ENCODE peak calls at places on chromosomes 4 and X, in eight cellular contexts. Q is body of pancreas, Y is sigmoid colon, I is heart left ventricle, R is esophagus squamous epithelium, D is gastrocnemius medialis, G is testis, J is HCT116. E is an unnamed sample.

GRCh38 chr4:183589710-183590109 is 69.3 kb downstream of the RWDD4 start:
- DNase-seq in Q (no peak), Y (no peak), I (no peak), R (no peak), D (no peak), G (no peak), J (no peak), E (no peak)

GRCh38 chrX:110746014-110746413 is 49.6 kb downstream of the CHRDL1 start:
- DNase-seq in Q (no peak), Y (no peak), I (no peak), R (no peak), D (no peak), G (no peak), J (no peak), E (no peak)

GRCh38 chr4:16844796-16845586 is 53.5 kb downstream of the LDB2 start:
- DNase-seq in Q (no peak), Y (no peak), I (no peak), R (no peak), D (no peak), G (no peak), J (no peak), E (no peak)

GRCh38 chr4:82181789-82182188 is 192.0 kb downstream of the HNRNPD start:
- DNase-seq in Q (no peak), Y (no peak), I (no peak), R (no peak), D (no peak), G (no peak), J (no peak), E (no peak)

GRCh38 chrX:267771-268261 is 13.4 kb upstream of the PLCXD1 start:
- DNase-seq in Q (peak), Y (peak), I (no peak), R (no peak), D (peak), G (peak), J (no peak), E (no peak)

GRCh38 chrX:134374294-134374693 is 85.7 kb upstream of the HPRT1 start:
- DNase-seq in Q (no peak), Y (no peak), I (no peak), R (no peak), D (no peak), G (no peak), J (no peak), E (no peak)

GRCh38 chr4:36255575-36255974 is 11.3 kb upstream of the ARAP2 start:
- DNase-seq in Q (no peak), Y (no peak), I (no peak), R (no peak), D (no peak), G (no peak), J (no peak), E (no peak)

GRCh38 chrX:57674861-57675260 is 5.2 kb downstream of the NLRP2B start:
- DNase-seq in Q (no peak), Y (no peak), I (no peak), R (no peak), D (no peak), G (no peak), J (no peak), E (no peak)

GRCh38 chr4:130422255-130422654 is 1326.3 kb downstream of the C4orf33 start:
- DNase-seq in Q (no peak), Y (no peak), I (no peak), R (no peak), D (no peak), G (no peak), J (no peak), E (no peak)

GRCh38 chrX:30910124-30910860 is 21.2 kb upstream of the TAB3 start:
- DNase-seq in Q (no peak), Y (no peak), I (no peak), R (no peak), D (no peak), G (no peak), J (no peak), E (no peak)

GRCh38 chr4:142354041-142354440 is 492.1 kb downstream of the INPP4B start:
- DNase-seq in Q (no peak), Y (no peak), I (no peak), R (no peak), D (no peak), G (no peak), J (no peak), E (no peak)

GRCh38 chr4:158819942-158820786 is 51.3 kb downstream of the FNIP2 start:
- DNase-seq in Q (no peak), Y (no peak), I (no peak), R (no peak), D (no peak), G (no peak), J (no peak), E (no peak)

GRCh38 chr4:11230888-11231287 is 197.8 kb downstream of the HS3ST1 start:
- DNase-seq in Q (no peak), Y (no peak), I (no peak), R (no peak), D (no peak), G (no peak), J (no peak), E (no peak)

GRCh38 chr4:133550436-133550835 is 401.3 kb downstream of the PCDH10 start:
- DNase-seq in Q (no peak), Y (no peak), I (no peak), R (no peak), D (no peak), G (no peak), J (no peak), E (no peak)

GRCh38 chr4:30718021-30718888 is 1.9 kb upstream of the PCDH7 start:
- DNase-seq in Q (peak), Y (peak), I (peak), R (no peak), D (no peak), G (peak), J (no peak), E (peak)

GRCh38 chr4:57989430-57989829 is 879.2 kb upstream of the IGFBP7 start:
- DNase-seq in Q (no peak), Y (no peak), I (no peak), R (no peak), D (no peak), G (no peak), J (no peak), E (no peak)

GRCh38 chr4:124111922-124112321 is 600.6 kb downstream of the ANKRD50 start:
- DNase-seq in Q (no peak), Y (no peak), I (no peak), R (no peak), D (peak), G (peak), J (peak), E (no peak)

GRCh38 chr4:38080575-38080974 is 120.4 kb downstream of the PTTG2 start:
- DNase-seq in Q (no peak), Y (no peak), I (no peak), R (no peak), D (no peak), G (no peak), J (no peak), E (no peak)

GRCh38 chrX:66262807-66263206 is 98.8 kb downstream of the HEPH start:
- DNase-seq in Q (no peak), Y (no peak), I (no peak), R (no peak), D (no peak), G (no peak), J (no peak), E (no peak)

GRCh38 chrX:150849996-150850720 is 48.3 kb downstream of the CD99L2 start:
- DNase-seq in Q (no peak), Y (no peak), I (no peak), R (no peak), D (no peak), G (peak), J (no peak), E (no peak)

GRCh38 chrX:131271826-131272225 is 17.3 kb downstream of the IGSF1 start:
- DNase-seq in Q (no peak), Y (no peak), I (no peak), R (no peak), D (no peak), G (no peak), J (no peak), E (no peak)

GRCh38 chrX:129726307-129727111 is 12.3 kb upstream of the XPNPEP2 start:
- DNase-seq in Q (peak), Y (peak), I (peak), R (no peak), D (peak), G (peak), J (peak), E (peak)

GRCh38 chr4:101994247-101994775 is 203.8 kb downstream of the BANK1 start:
- DNase-seq in Q (no peak), Y (no peak), I (no peak), R (no peak), D (no peak), G (no peak), J (no peak), E (no peak)

GRCh38 chr4:69749771-69750170 is 10.6 kb downstream of the SULT1B1 start:
- DNase-seq in Q (no peak), Y (no peak), I (no peak), R (no peak), D (no peak), G (no peak), J (no peak), E (no peak)

GRCh38 chr4:152680988-152681731 is 1.4 kb upstream of the TMEM154 start:
- DNase-seq in Q (no peak), Y (no peak), I (no peak), R (no peak), D (no peak), G (no peak), J (no peak), E (no peak)

GRCh38 chr4:118811008-118811764 is 24.7 kb downstream of the SEC24D start:
- DNase-seq in Q (no peak), Y (no peak), I (no peak), R (no peak), D (no peak), G (no peak), J (no peak), E (peak)

GRCh38 chr4:101954975-101955678 is 164.6 kb downstream of the BANK1 start:
- DNase-seq in Q (no peak), Y (no peak), I (no peak), R (no peak), D (no peak), G (no peak), J (no peak), E (no peak)

GRCh38 chrX:39242187-39242586 is 440.9 kb downstream of the MID1IP1 start:
- DNase-seq in Q (peak), Y (no peak), I (no peak), R (no peak), D (peak), G (peak), J (peak), E (no peak)

GRCh38 chr4:4317496-4318232 is 27.6 kb downstream of the ZBTB49 start:
- DNase-seq in Q (no peak), Y (peak), I (no peak), R (no peak), D (no peak), G (no peak), J (no peak), E (no peak)

GRCh38 chr4:77185681-77186080 is 28.7 kb downstream of the CCNG2 start:
- DNase-seq in Q (no peak), Y (no peak), I (no peak), R (no peak), D (no peak), G (no peak), J (no peak), E (no peak)

GRCh38 chr4:53313510-53313909 is 52.4 kb downstream of the SCFD2 start:
- DNase-seq in Q (no peak), Y (no peak), I (no peak), R (no peak), D (no peak), G (peak), J (no peak), E (no peak)

GRCh38 chr4:151184523-151185458 is 85.4 kb downstream of the RPS3A start:
- DNase-seq in Q (no peak), Y (no peak), I (no peak), R (no peak), D (no peak), G (no peak), J (peak), E (no peak)

GRCh38 chr4:26208237-26208985 is 112.4 kb upstream of the RBPJ start:
- DNase-seq in Q (no peak), Y (no peak), I (no peak), R (no peak), D (no peak), G (no peak), J (no peak), E (no peak)

GRCh38 chrX:129996120-129996519 is 13.7 kb downstream of the BCORL1 start:
- DNase-seq in Q (no peak), Y (no peak), I (no peak), R (no peak), D (no peak), G (no peak), J (no peak), E (peak)

DNA sequence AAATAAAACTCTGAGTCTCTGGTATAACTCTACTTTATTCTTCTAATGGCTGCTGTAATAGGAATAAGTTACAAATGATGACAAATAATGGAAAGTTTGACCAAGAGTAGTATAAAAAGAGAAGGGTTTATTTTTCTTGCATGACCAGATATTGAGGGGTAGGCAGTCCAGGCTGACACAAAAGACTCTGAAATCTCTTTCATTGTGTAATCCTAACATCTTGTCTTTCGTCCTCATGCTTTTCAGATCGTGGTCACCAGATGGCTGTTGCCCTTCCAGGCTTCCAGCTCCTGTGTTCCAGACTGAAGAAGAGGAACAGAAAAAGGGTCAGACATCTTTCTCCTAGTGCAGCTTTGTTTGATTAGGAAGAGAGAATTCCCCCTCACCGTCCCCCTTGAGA is 176.9 kb upstream of the GK2 start:
- DNase-seq in Q (no peak), Y (no peak), I (no peak), R (no peak), D (peak), G (no peak), J (no peak), E (no peak)
- H3K27ac ChIP-seq in Q (no peak), Y (no peak), I (no peak), R (no peak), D (peak), G (no peak), J (no peak), E (no peak)

GRCh38 chrX:135544338-135544948 is 24.0 kb downstream of the INTS6L start:
- DNase-seq in Q (peak), Y (no peak), I (peak), R (no peak), D (no peak), G (peak), J (no peak), E (no peak)

GRCh38 chrX:135549519-135549918 is 29.1 kb downstream of the INTS6L start:
- DNase-seq in Q (no peak), Y (no peak), I (no peak), R (no peak), D (no peak), G (no peak), J (no peak), E (no peak)

DNA sequence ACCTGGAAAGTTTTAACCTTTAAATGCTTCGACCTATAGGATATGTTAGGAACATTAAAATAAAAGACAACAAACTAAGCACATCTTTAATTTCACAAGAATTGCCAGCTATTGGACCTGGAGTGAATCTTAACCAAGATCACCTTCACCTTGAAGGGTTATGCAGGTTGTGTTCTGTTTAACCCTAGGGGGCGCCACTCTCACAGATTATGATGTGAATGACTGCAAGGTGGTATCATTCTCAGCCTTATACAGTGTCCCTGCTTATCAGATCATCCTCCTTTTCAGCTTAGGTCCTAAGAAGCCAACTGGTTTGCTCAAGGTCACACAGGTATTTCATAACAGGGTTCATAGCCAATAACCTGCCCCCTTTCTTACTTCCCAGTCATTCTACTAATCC is 23.5 kb downstream of the INTS6L start:
- DNase-seq in Q (no peak), Y (no peak), I (no peak), R (no peak), D (no peak), G (no peak), J (no peak), E (no peak)
- TF ChIP-seq CTCF in Q (no peak), Y (no peak), I (no peak), R (peak), D (no peak), G (no peak), J (no peak), E (no peak)

GRCh38 chrX:47556045-47556623 is 4.9 kb upstream of the ARAF start:
- DNase-seq in Q (peak), Y (peak), I (peak), R (peak), D (peak), G (peak), J (no peak), E (peak)
- TF ChIP-seq POLR2A in Q (peak), Y (peak), I (peak), R (peak), D (peak), G (no peak), J (no peak), E (peak)

DNA sequence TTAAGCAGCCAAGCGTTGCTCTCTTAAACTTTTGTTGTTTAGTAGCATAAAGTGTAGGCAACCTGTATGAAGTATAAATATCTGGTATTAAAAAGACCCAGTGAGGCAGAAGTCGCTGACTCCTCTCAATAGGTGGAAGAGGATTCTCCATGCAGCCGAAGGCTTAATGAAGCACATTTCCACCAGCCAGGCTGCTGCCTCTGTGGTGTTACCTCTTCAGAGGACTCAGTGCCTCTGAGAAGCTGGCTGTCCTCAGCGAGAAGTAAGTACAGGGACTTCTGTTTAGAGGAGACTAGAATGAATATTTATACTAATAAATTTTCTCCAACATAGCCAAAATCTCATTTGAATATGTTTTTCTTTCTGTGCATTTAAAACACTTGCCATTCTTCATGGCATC is 6.0 kb downstream of the SORBS2 start:
- DNase-seq in Q (no peak), Y (no peak), I (no peak), R (no peak), D (no peak), G (no peak), J (no peak), E (no peak)
- H3K27ac ChIP-seq in Q (peak), Y (peak), I (no peak), R (no peak), D (no peak), G (no peak), J (no peak), E (no peak)

GRCh38 chrX:16577483-16578029 is 72.4 kb upstream of the S100G start:
- DNase-seq in Q (no peak), Y (no peak), I (no peak), R (no peak), D (no peak), G (no peak), J (no peak), E (no peak)

GRCh38 chrX:16579517-16579916 is 70.4 kb upstream of the S100G start:
- DNase-seq in Q (no peak), Y (no peak), I (no peak), R (no peak), D (no peak), G (no peak), J (no peak), E (no peak)

GRCh38 chrX:16573781-16574180 is 76.2 kb upstream of the S100G start:
- DNase-seq in Q (no peak), Y (no peak), I (no peak), R (no peak), D (no peak), G (no peak), J (no peak), E (no peak)

DNA sequence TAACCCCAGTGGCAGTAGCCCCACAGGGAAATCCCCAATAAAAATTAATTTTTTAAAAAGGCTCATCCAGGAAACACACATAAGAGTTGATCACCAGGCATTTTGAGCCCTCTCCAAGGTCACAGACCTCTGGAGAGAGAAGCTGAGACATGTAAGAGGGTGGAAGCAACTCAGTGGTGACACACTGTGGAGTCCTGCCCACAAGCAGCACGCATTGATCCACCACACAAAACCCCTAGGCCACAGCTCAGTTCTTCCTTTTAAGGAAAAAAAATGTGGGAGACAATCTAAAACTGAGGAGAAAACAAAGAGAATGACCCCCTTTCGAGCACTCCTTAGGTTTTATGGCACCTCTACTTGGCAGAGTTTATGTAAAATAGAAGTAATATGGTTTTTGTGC is 71.7 kb upstream of the S100G start:
- DNase-seq in Q (no peak), Y (no peak), I (no peak), R (no peak), D (no peak), G (no peak), J (no peak), E (no peak)
- TF ChIP-seq CTCF in Q (no peak), Y (no peak), I (no peak), R (no peak), D (no peak), G (no peak), J (no peak), E (no peak)